ENCODE peak calls at places on chromosome 12, in six cellular contexts. One of them, this sample, is unnamed.

GRCh38 chr12:70606001-70606400 is 31.2 kb downstream of the PTPRB start:
- DNase-seq in sigmoid colon: no peak
- DNase-seq in heart right ventricle: no peak
- DNase-seq in pancreas: no peak
- DNase-seq in fibroblast of the aortic adventitia: peak
- DNase-seq in endothelial cell of umbilical vein: peak
- DNase-seq in this sample: peak

GRCh38 chr12:108495054-108495453 is 20.0 kb upstream of the FICD start:
- DNase-seq in sigmoid colon: no peak
- DNase-seq in fibroblast of the aortic adventitia: peak
- DNase-seq in pancreas: no peak
- DNase-seq in heart right ventricle: no peak
- DNase-seq in endothelial cell of umbilical vein: peak
- DNase-seq in this sample: peak

GRCh38 chr12:93133361-93133760 is 204.3 kb upstream of the EEA1 start:
- DNase-seq in heart right ventricle: no peak
- DNase-seq in endothelial cell of umbilical vein: no peak
- DNase-seq in sigmoid colon: no peak
- DNase-seq in pancreas: no peak
- DNase-seq in fibroblast of the aortic adventitia: no peak
- DNase-seq in this sample: no peak

GRCh38 chr12:102756564-102756963 is 160.5 kb downstream of the PAH start:
- DNase-seq in heart right ventricle: no peak
- DNase-seq in pancreas: no peak
- DNase-seq in fibroblast of the aortic adventitia: no peak
- DNase-seq in sigmoid colon: no peak
- DNase-seq in endothelial cell of umbilical vein: no peak
- DNase-seq in this sample: no peak

GRCh38 chr12:85688837-85689236 is 147.4 kb downstream of the RASSF9 start:
- DNase-seq in sigmoid colon: no peak
- DNase-seq in heart right ventricle: no peak
- DNase-seq in endothelial cell of umbilical vein: peak
- DNase-seq in fibroblast of the aortic adventitia: peak
- DNase-seq in pancreas: no peak
- DNase-seq in this sample: no peak

GRCh38 chr12:124456652-124457152 is 110.7 kb downstream of the NCOR2 start:
- DNase-seq in sigmoid colon: peak
- DNase-seq in endothelial cell of umbilical vein: no peak
- DNase-seq in heart right ventricle: peak
- DNase-seq in pancreas: no peak
- DNase-seq in fibroblast of the aortic adventitia: no peak
- DNase-seq in this sample: no peak

GRCh38 chr12:96427269-96427729 is 27.1 kb upstream of the CDK17 start:
- DNase-seq in endothelial cell of umbilical vein: peak
- DNase-seq in fibroblast of the aortic adventitia: peak
- DNase-seq in heart right ventricle: peak
- DNase-seq in pancreas: peak
- DNase-seq in sigmoid colon: peak
- DNase-seq in this sample: peak

GRCh38 chr12:12776261-12776660 is 9.2 kb upstream of the APOLD1 start:
- DNase-seq in endothelial cell of umbilical vein: peak
- DNase-seq in pancreas: no peak
- DNase-seq in fibroblast of the aortic adventitia: peak
- DNase-seq in sigmoid colon: no peak
- DNase-seq in heart right ventricle: no peak
- DNase-seq in this sample: no peak

GRCh38 chr12:10385181-10385613 is 4.6 kb downstream of the KLRK1 start:
- DNase-seq in heart right ventricle: no peak
- DNase-seq in fibroblast of the aortic adventitia: peak
- DNase-seq in sigmoid colon: no peak
- DNase-seq in pancreas: no peak
- DNase-seq in endothelial cell of umbilical vein: no peak
- DNase-seq in this sample: peak

GRCh38 chr12:119417440-119417839 is 82.9 kb downstream of the CCDC60 start:
- DNase-seq in endothelial cell of umbilical vein: no peak
- DNase-seq in heart right ventricle: no peak
- DNase-seq in sigmoid colon: no peak
- DNase-seq in pancreas: no peak
- DNase-seq in fibroblast of the aortic adventitia: no peak
- DNase-seq in this sample: no peak

GRCh38 chr12:57169969-57170368 is 22.6 kb upstream of the LRP1-AS start:
- DNase-seq in sigmoid colon: no peak
- DNase-seq in pancreas: no peak
- DNase-seq in endothelial cell of umbilical vein: no peak
- DNase-seq in heart right ventricle: no peak
- DNase-seq in fibroblast of the aortic adventitia: no peak
- DNase-seq in this sample: no peak

GRCh38 chr12:97572220-97572619 is 109.6 kb downstream of the RMST start:
- DNase-seq in fibroblast of the aortic adventitia: no peak
- DNase-seq in sigmoid colon: no peak
- DNase-seq in pancreas: no peak
- DNase-seq in endothelial cell of umbilical vein: no peak
- DNase-seq in heart right ventricle: no peak
- DNase-seq in this sample: no peak

GRCh38 chr12:17062296-17063061 is 456.5 kb upstream of the LMO3 start:
- DNase-seq in pancreas: no peak
- DNase-seq in endothelial cell of umbilical vein: no peak
- DNase-seq in sigmoid colon: no peak
- DNase-seq in fibroblast of the aortic adventitia: no peak
- DNase-seq in heart right ventricle: no peak
- DNase-seq in this sample: no peak

GRCh38 chr12:80802652-80803051 is 85.9 kb downstream of the MYF5 start:
- DNase-seq in heart right ventricle: no peak
- DNase-seq in fibroblast of the aortic adventitia: no peak
- DNase-seq in sigmoid colon: no peak
- DNase-seq in endothelial cell of umbilical vein: no peak
- DNase-seq in pancreas: no peak
- DNase-seq in this sample: no peak

GRCh38 chr12:80118565-80119337 is 19.4 kb downstream of the OTOGL start:
- DNase-seq in fibroblast of the aortic adventitia: no peak
- DNase-seq in endothelial cell of umbilical vein: peak
- DNase-seq in heart right ventricle: peak
- DNase-seq in sigmoid colon: no peak
- DNase-seq in pancreas: no peak
- DNase-seq in this sample: no peak

GRCh38 chr12:83823386-83824045 is 1089.1 kb downstream of the SLC6A15 start:
- DNase-seq in pancreas: no peak
- DNase-seq in fibroblast of the aortic adventitia: no peak
- DNase-seq in endothelial cell of umbilical vein: peak
- DNase-seq in heart right ventricle: peak
- DNase-seq in sigmoid colon: no peak
- DNase-seq in this sample: no peak

GRCh38 chr12:57626929-57627445 is 6.0 kb downstream of the B4GALNT1 start:
- DNase-seq in fibroblast of the aortic adventitia: no peak
- DNase-seq in endothelial cell of umbilical vein: no peak
- DNase-seq in pancreas: no peak
- DNase-seq in heart right ventricle: no peak
- DNase-seq in sigmoid colon: no peak
- DNase-seq in this sample: no peak

DNA sequence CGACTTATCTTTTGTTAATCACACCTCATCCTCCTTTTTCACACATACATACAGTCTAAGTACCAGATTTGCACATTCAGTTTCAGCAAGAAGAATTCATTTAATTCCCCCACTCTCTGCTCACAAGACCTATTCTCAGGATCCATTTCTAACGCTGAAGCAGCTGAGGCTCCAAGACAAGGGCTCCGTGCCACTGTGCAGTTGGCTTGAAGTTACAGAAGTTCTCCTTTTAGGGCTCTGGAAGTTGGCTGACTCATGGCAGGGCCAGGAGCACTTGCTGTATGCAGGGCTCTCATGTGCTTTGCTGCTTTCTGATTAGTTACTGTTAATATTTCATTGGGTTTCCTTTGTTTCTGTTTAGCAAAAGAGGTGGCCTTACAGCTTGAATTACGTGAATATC is 1566.9 kb upstream of the TMEM132C start:
- DNase-seq in heart right ventricle: no peak
- DNase-seq in endothelial cell of umbilical vein: no peak
- DNase-seq in sigmoid colon: no peak
- DNase-seq in fibroblast of the aortic adventitia: no peak
- DNase-seq in pancreas: no peak
- DNase-seq in this sample: no peak
- TF ChIP-seq CTCF in heart right ventricle: no peak
- TF ChIP-seq CTCF in endothelial cell of umbilical vein: no peak
- TF ChIP-seq CTCF in sigmoid colon: no peak
- TF ChIP-seq CTCF in fibroblast of the aortic adventitia: no peak
- TF ChIP-seq CTCF in pancreas: no peak
- TF ChIP-seq CTCF in this sample: no peak

DNA sequence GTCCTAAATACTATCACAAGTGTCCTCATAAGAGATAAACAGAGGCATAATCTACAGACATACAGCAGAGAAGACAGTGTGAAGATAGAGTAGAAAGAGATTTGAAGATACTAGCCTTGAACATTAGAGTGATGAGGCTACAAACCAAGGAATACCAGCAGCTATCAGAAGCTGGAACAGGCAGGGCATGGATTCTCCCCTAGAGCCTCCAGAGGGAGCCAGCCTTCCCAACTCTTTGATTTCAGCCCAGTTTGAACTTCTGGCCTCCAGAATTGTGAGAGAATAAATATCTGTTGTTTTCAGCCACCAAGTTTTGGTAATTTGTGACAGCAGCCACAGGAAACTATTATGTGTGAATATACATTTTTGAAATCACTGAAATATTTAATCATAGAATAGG is 47.2 kb downstream of the CCDC91 start:
- DNase-seq in sigmoid colon: no peak
- DNase-seq in heart right ventricle: no peak
- DNase-seq in fibroblast of the aortic adventitia: no peak
- DNase-seq in pancreas: no peak
- DNase-seq in endothelial cell of umbilical vein: no peak
- DNase-seq in this sample: no peak
- TF ChIP-seq CTCF in sigmoid colon: no peak
- TF ChIP-seq CTCF in heart right ventricle: no peak
- TF ChIP-seq CTCF in fibroblast of the aortic adventitia: no peak
- TF ChIP-seq CTCF in pancreas: no peak
- TF ChIP-seq CTCF in endothelial cell of umbilical vein: peak
- TF ChIP-seq CTCF in this sample: peak

DNA sequence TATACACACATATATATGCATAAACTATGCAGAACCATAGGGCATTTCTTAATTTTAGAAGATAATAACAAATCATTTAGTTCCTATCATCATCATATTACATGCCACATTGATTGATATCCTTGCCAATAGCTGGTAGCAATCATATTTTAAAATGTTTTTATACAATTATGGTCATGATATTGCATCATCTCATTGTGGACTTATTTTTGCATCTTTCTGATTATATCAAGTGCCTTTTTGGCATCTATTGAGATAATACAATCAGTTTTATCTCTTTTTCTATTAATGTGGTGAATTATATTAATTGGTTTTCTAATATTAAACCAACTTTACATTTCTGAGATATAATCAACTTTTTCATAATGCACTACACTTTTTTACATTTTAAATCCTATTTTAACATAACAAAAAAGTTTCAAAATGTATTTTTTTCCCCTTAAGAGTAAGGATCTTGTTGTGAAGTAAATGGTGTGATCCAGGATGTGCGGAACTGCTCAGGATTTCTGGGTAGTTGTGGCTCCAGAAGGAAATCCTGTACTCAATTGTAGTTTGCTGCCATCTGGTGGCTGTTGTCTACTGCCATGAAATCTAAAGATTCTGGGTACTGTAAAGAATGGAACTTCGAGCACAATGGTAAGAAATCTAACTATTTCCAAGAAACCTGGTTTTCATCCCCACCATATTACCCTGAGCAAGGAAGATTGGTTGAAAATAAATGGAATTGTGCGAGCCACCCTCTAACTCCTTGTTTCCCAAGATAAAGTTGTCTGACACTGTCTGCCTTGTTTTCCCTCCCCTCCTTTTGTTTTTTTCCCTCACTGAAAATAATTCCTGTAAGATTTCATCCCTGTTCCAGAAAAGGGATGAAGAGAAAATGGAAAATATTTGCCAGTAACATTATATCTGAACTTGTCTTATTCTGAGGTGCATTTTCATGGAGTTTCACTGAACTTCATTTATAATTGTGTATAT is 17.0 kb downstream of the OR9K2 start:
- DNase-seq in pancreas: peak
- DNase-seq in endothelial cell of umbilical vein: peak
- DNase-seq in fibroblast of the aortic adventitia: peak
- DNase-seq in heart right ventricle: peak
- DNase-seq in sigmoid colon: no peak
- DNase-seq in this sample: peak
- TF ChIP-seq CTCF in pancreas: peak
- TF ChIP-seq CTCF in endothelial cell of umbilical vein: peak
- TF ChIP-seq CTCF in fibroblast of the aortic adventitia: peak
- TF ChIP-seq CTCF in heart right ventricle: peak
- TF ChIP-seq CTCF in sigmoid colon: no peak
- TF ChIP-seq CTCF in this sample: peak

GRCh38 chr12:100668939-100669536 is 95.6 kb downstream of the GAS2L3 start:
- DNase-seq in sigmoid colon: no peak
- DNase-seq in heart right ventricle: peak
- DNase-seq in endothelial cell of umbilical vein: peak
- DNase-seq in pancreas: peak
- DNase-seq in fibroblast of the aortic adventitia: peak
- DNase-seq in this sample: peak

GRCh38 chr12:100674009-100674888 is 100.8 kb downstream of the GAS2L3 start:
- DNase-seq in fibroblast of the aortic adventitia: no peak
- DNase-seq in sigmoid colon: no peak
- DNase-seq in pancreas: no peak
- DNase-seq in endothelial cell of umbilical vein: no peak
- DNase-seq in heart right ventricle: no peak
- DNase-seq in this sample: no peak

GRCh38 chr12:100669922-100670321 is 96.4 kb downstream of the GAS2L3 start:
- DNase-seq in sigmoid colon: no peak
- DNase-seq in pancreas: no peak
- DNase-seq in endothelial cell of umbilical vein: no peak
- DNase-seq in heart right ventricle: no peak
- DNase-seq in fibroblast of the aortic adventitia: no peak
- DNase-seq in this sample: no peak

GRCh38 chr12:100671396-100672074 is 98.1 kb downstream of the GAS2L3 start:
- DNase-seq in fibroblast of the aortic adventitia: no peak
- DNase-seq in sigmoid colon: no peak
- DNase-seq in pancreas: no peak
- DNase-seq in endothelial cell of umbilical vein: no peak
- DNase-seq in heart right ventricle: no peak
- DNase-seq in this sample: no peak

GRCh38 chr12:100672075-100672592 is 98.7 kb downstream of the GAS2L3 start:
- DNase-seq in endothelial cell of umbilical vein: peak
- DNase-seq in fibroblast of the aortic adventitia: no peak
- DNase-seq in pancreas: no peak
- DNase-seq in heart right ventricle: no peak
- DNase-seq in sigmoid colon: no peak
- DNase-seq in this sample: no peak
- TF ChIP-seq CTCF in endothelial cell of umbilical vein: peak
- TF ChIP-seq CTCF in fibroblast of the aortic adventitia: peak
- TF ChIP-seq CTCF in pancreas: no peak
- TF ChIP-seq CTCF in heart right ventricle: no peak
- TF ChIP-seq CTCF in sigmoid colon: no peak
- TF ChIP-seq CTCF in this sample: peak

This sample was measured in HFFc6.